ENCODE peak calls at places on chromosomes 16 and 17, in six cellular contexts. X, L, O, J, Q and D are unnamed samples.

GRCh38 chr17:7313890-7314718 is 1.1 kb downstream of the GPS2 start:
- DNase-seq in X (peak), L (no peak), O (no peak), J (peak), Q (peak), D (no peak)

GRCh38 chr16:24077989-24078388 is 178.1 kb upstream of the CACNG3 start:
- DNase-seq in X (no peak), L (peak), O (no peak), J (no peak), Q (no peak), D (no peak)

GRCh38 chr16:8675183-8676159 is 1.1 kb downstream of the ABAT start:
- DNase-seq in X (no peak), L (no peak), O (no peak), J (no peak), Q (no peak), D (no peak)

GRCh38 chr17:2549392-2550211 is 37.9 kb upstream of the METTL16 start:
- DNase-seq in X (no peak), L (no peak), O (no peak), J (peak), Q (no peak), D (no peak)

GRCh38 chr16:66512589-66513404 is 37.1 kb downstream of the TK2 start:
- DNase-seq in X (no peak), L (no peak), O (no peak), J (peak), Q (peak), D (no peak)

GRCh38 chr17:27650836-27651235 is 19.8 kb downstream of the LGALS9 start:
- DNase-seq in X (no peak), L (no peak), O (no peak), J (no peak), Q (no peak), D (no peak)

GRCh38 chr16:58661199-58661830 is 23.3 kb downstream of the SLC38A7 start:
- DNase-seq in X (peak), L (peak), O (no peak), J (peak), Q (peak), D (peak)

GRCh38 chr17:35743911-35744328 is 9.1 kb downstream of the GAS2L2 start:
- DNase-seq in X (peak), L (peak), O (peak), J (peak), Q (peak), D (no peak)

GRCh38 chr16:4496305-4496704 is 20.1 kb downstream of the HMOX2 start:
- DNase-seq in X (peak), L (no peak), O (no peak), J (peak), Q (peak), D (no peak)

GRCh38 chr17:82399601-82400101 is 18.5 kb upstream of the HEXD start:
- DNase-seq in X (no peak), L (no peak), O (no peak), J (no peak), Q (no peak), D (no peak)

GRCh38 chr17:40342575-40343058 is 21.9 kb downstream of the GJD3 start:
- DNase-seq in X (no peak), L (no peak), O (peak), J (no peak), Q (no peak), D (no peak)
- H3K18ac ChIP-seq in X (peak), L (no peak), O (no peak), J (peak), Q (peak), D (peak)

GRCh38 chr17:67884766-67885165 is 59.5 kb downstream of the BPTF start:
- DNase-seq in X (no peak), L (no peak), O (no peak), J (no peak), Q (no peak), D (no peak)
- H2BK15ac ChIP-seq in X (no peak), L (no peak), O (no peak), J (no peak), Q (no peak), D (no peak)

DNA sequence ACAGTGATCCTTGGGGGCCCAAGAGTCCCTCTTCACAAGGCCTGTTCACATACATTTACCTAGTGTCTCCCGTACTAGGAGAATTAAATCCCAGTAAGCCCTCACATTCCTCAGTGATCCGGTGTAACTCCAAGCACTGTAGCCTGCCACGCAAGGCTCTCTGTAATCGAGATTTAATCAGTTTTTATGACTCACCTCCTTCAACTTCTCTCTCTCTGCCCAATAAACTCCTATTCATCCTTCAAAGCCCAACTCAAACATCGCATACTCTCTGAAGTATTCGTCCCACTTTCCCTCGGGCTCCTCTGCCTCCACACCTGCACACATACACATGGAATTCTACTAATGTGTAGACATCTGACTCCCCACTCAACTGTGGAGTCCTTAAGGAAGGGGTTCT is 141.8 kb downstream of the CMIP start:
- DNase-seq in X (peak), L (no peak), O (no peak), J (peak), Q (peak), D (no peak)
- H2BK5ac ChIP-seq in X (no peak), L (no peak), O (no peak), J (no peak), Q (no peak), D (no peak)

DNA sequence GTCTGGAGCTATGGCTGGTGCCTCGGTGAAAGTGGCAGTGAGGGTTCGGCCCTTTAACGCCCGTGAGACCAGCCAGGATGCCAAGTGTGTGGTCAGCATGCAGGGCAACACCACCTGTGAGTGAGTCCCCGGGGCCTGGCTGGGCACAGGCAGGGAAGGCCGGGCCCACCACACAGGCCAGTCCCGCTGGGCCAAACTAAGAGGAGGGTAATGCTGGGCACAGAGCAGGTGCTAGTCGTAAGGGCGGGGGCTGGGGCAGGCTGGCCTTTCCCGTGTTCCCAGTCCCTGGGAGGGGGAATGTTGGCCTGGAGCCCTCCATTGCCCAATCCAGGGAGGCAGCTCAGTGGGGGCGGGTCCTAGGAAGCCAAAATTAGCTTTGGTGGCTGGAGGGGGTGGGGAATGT is 2.5 kb downstream of the KIF1C start:
- DNase-seq in X (no peak), L (no peak), O (no peak), J (peak), Q (no peak), D (no peak)
- H3K18ac ChIP-seq in X (no peak), L (no peak), O (no peak), J (no peak), Q (no peak), D (no peak)

GRCh38 chr17:45581860-45582259 is 91.3 kb upstream of the PLEKHM1 start:
- DNase-seq in X (no peak), L (no peak), O (no peak), J (no peak), Q (peak), D (no peak)

GRCh38 chr17:45580914-45581313 is 90.4 kb upstream of the PLEKHM1 start:
- DNase-seq in X (no peak), L (no peak), O (no peak), J (no peak), Q (peak), D (no peak)

GRCh38 chr17:45579529-45580495 is 89.3 kb upstream of the PLEKHM1 start:
- DNase-seq in X (no peak), L (peak), O (peak), J (peak), Q (peak), D (no peak)

GRCh38 chr17:45577571-45578279 is 87.2 kb upstream of the PLEKHM1 start:
- DNase-seq in X (no peak), L (no peak), O (no peak), J (no peak), Q (peak), D (no peak)

GRCh38 chr17:45578516-45579455 is 88.3 kb upstream of the PLEKHM1 start:
- DNase-seq in X (no peak), L (peak), O (no peak), J (no peak), Q (peak), D (no peak)
- H2BK15ac ChIP-seq in X (no peak), L (no peak), O (no peak), J (no peak), Q (no peak), D (no peak)

GRCh38 chr17:59105852-59106462 is 723 bp downstream of the TRIM37 start:
- DNase-seq in X (peak), L (no peak), O (no peak), J (peak), Q (peak), D (no peak)
- H2BK5ac ChIP-seq in X (peak), L (no peak), O (no peak), J (no peak), Q (peak), D (peak)

GRCh38 chr17:32142038-32142856 is at the start of gene RHOT1:
- DNase-seq in X (peak), L (peak), O (peak), J (peak), Q (peak), D (peak)
- H3K18ac ChIP-seq in X (peak), L (peak), O (peak), J (peak), Q (peak), D (peak)